ENCODE peak calls at places on chromosomes 16 and 17, in ten cellular contexts. Q is sigmoid colon, L is adrenal gland, X is body of pancreas, W is IMR-90, F is thyroid gland, N is A549, M is GM12891, Y is heart left ventricle, Z is testis. K is an unnamed sample.

GRCh38 chr17:12634789-12635414 is 30.8 kb upstream of the MYOCD start:
- DNase-seq in Q (no peak), L (no peak), X (no peak), W (no peak), F (no peak), N (no peak), M (no peak), Y (no peak), Z (no peak), K (no peak)

GRCh38 chr17:50129946-50130777 is at the start of gene SAMD14:
- DNase-seq in Q (no peak), L (no peak), X (no peak), W (peak), F (no peak), N (no peak), M (peak), Y (peak), Z (no peak), K (no peak)

GRCh38 chr17:77740481-77740880 is 218.0 kb upstream of the TNRC6C start:
- DNase-seq in Q (no peak), L (no peak), X (no peak), W (no peak), F (no peak), N (no peak), M (no peak), Y (no peak), Z (no peak), K (peak)

GRCh38 chr16:21959050-21959449 is 5.9 kb downstream of the UQCRC2 start:
- DNase-seq in Q (no peak), L (no peak), X (no peak), W (no peak), F (no peak), N (no peak), M (no peak), Y (no peak), Z (no peak), K (no peak)

GRCh38 chr16:49345829-49346228 is 27.8 kb upstream of the C16orf78 start:
- DNase-seq in Q (no peak), L (no peak), X (no peak), W (no peak), F (no peak), N (no peak), M (no peak), Y (no peak), Z (no peak), K (no peak)

GRCh38 chr16:53523126-53523804 is 20.3 kb upstream of the AKTIP start:
- DNase-seq in Q (no peak), L (no peak), X (no peak), W (no peak), F (no peak), N (no peak), M (no peak), Y (no peak), Z (no peak), K (no peak)

GRCh38 chr16:12271006-12271405 is 294.5 kb downstream of the SNX29 start:
- DNase-seq in Q (no peak), L (peak), X (no peak), W (peak), F (peak), N (peak), M (no peak), Y (no peak), Z (peak), K (no peak)

GRCh38 chr17:32386844-32387243 is 36.9 kb downstream of the ZNF207 start:
- DNase-seq in Q (no peak), L (no peak), X (no peak), W (peak), F (no peak), N (no peak), M (no peak), Y (no peak), Z (no peak), K (no peak)

GRCh38 chr16:58863042-58863441 is 128.9 kb upstream of the GOT2 start:
- DNase-seq in Q (no peak), L (no peak), X (no peak), W (no peak), F (no peak), N (no peak), M (no peak), Y (no peak), Z (no peak), K (no peak)

GRCh38 chr17:80252871-80253270 is 7.8 kb upstream of the RNF213 start:
- DNase-seq in Q (no peak), L (peak), X (peak), W (no peak), F (peak), N (peak), M (peak), Y (no peak), Z (no peak), K (peak)

GRCh38 chr17:21462259-21462658 is 86.1 kb downstream of the KCNJ12 start:
- DNase-seq in Q (no peak), L (no peak), X (no peak), W (no peak), F (no peak), N (no peak), M (no peak), Y (no peak), Z (no peak), K (no peak)

GRCh38 chr17:39139137-39139516 is 12.3 kb downstream of the PLXDC1 start:
- DNase-seq in Q (no peak), L (no peak), X (no peak), W (peak), F (no peak), N (no peak), M (no peak), Y (no peak), Z (no peak), K (no peak)

GRCh38 chr16:85004587-85005205 is 6.6 kb downstream of the ZDHHC7 start:
- DNase-seq in Q (no peak), L (no peak), X (no peak), W (peak), F (no peak), N (peak), M (no peak), Y (no peak), Z (no peak), K (peak)

GRCh38 chr17:69853533-69854262 is 221.3 kb upstream of the KCNJ16 start:
- DNase-seq in Q (no peak), L (peak), X (no peak), W (no peak), F (no peak), N (no peak), M (no peak), Y (no peak), Z (no peak), K (no peak)

GRCh38 chr16:89005201-89006035 is 28.4 kb upstream of the CBFA2T3 start:
- DNase-seq in Q (no peak), L (no peak), X (no peak), W (no peak), F (no peak), N (no peak), M (no peak), Y (no peak), Z (no peak), K (peak)

GRCh38 chr17:27525316-27525715 is 69.1 kb downstream of the KSR1 start:
- DNase-seq in Q (no peak), L (no peak), X (no peak), W (no peak), F (no peak), N (no peak), M (no peak), Y (no peak), Z (no peak), K (no peak)

GRCh38 chr17:19753049-19753444 is 4.9 kb upstream of the ALDH3A1 start:
- DNase-seq in Q (peak), L (peak), X (no peak), W (peak), F (peak), N (peak), M (no peak), Y (peak), Z (no peak), K (no peak)

GRCh38 chr17:75124041-75124818 is 7.3 kb downstream of the NT5C start:
- DNase-seq in Q (no peak), L (peak), X (peak), W (peak), F (no peak), N (peak), M (no peak), Y (no peak), Z (no peak), K (peak)
- TF ChIP-seq POLR2A in Q (no peak), L (no peak), X (no peak), W (no peak), F (no peak), N (peak), M (peak), Y (no peak), Z (no peak), K (no peak)

DNA sequence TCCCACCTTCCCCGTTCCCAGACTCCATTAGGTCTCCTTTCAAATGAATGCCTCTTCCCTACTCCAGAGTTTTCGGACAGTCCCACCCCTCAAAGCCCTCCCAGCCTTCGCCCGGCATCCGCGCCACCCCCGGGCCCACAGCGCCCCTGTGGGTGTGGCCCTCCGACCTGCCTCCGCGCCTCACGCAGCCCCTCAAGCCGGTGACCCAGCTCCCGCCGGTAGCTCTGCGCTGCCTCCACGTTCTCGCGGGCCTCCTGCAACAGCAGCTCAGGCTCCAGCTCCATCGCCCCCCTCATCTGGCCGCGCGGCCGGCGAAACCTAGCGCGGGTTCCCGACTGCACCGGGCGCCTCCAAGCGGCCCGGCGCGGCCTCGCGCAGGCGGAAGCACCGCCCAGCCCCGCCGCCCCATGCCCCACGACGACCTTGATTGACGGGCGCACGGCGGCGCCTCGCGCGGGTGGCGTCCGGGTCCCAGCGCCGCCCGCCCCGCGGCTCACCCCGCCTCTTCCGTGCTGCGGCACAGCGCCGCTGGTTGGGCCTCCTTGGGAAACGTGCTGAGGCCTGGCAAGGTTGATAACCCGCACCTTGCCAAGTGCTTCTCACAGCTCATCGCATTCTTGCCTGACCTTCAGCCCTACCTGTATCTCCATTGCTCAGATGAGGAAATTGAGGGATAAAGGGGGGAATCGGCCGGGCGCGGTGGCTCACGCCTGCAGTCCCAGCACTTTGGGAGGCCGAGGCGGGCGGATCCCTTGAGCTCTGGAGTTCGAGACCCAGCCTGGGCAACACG is at the start of gene CRLF3:
- DNase-seq in Q (peak), L (peak), X (peak), W (peak), F (peak), N (peak), M (peak), Y (peak), Z (peak), K (peak)
- TF ChIP-seq POLR2A in Q (peak), L (peak), X (peak), W (peak), F (peak), N (peak), M (peak), Y (no peak), Z (no peak), K (peak)

GRCh38 chr16:65641049-65641448 is 519.2 kb upstream of the CDH11 start:
- DNase-seq in Q (no peak), L (no peak), X (no peak), W (no peak), F (no peak), N (no peak), M (no peak), Y (no peak), Z (no peak), K (no peak)
- TF ChIP-seq POLR2A in Q (no peak), L (no peak), X (no peak), W (no peak), F (no peak), N (no peak), M (no peak), Y (no peak), Z (no peak), K (no peak)

GRCh38 chr17:64328875-64329405 is 61.7 kb downstream of the PECAM1 start:
- DNase-seq in Q (no peak), L (no peak), X (no peak), W (no peak), F (no peak), N (no peak), M (no peak), Y (no peak), Z (no peak), K (no peak)

GRCh38 chr17:64326420-64327054 is 63.5 kb upstream of the TEX2 start:
- DNase-seq in Q (peak), L (peak), X (no peak), W (no peak), F (peak), N (peak), M (no peak), Y (peak), Z (peak), K (peak)

GRCh38 chr17:64328036-64328874 is 62.4 kb downstream of the PECAM1 start:
- DNase-seq in Q (no peak), L (no peak), X (no peak), W (no peak), F (no peak), N (no peak), M (no peak), Y (no peak), Z (peak), K (no peak)

GRCh38 chr17:64326030-64326419 is 63.0 kb upstream of the TEX2 start:
- DNase-seq in Q (no peak), L (no peak), X (no peak), W (no peak), F (no peak), N (no peak), M (no peak), Y (no peak), Z (no peak), K (no peak)

DNA sequence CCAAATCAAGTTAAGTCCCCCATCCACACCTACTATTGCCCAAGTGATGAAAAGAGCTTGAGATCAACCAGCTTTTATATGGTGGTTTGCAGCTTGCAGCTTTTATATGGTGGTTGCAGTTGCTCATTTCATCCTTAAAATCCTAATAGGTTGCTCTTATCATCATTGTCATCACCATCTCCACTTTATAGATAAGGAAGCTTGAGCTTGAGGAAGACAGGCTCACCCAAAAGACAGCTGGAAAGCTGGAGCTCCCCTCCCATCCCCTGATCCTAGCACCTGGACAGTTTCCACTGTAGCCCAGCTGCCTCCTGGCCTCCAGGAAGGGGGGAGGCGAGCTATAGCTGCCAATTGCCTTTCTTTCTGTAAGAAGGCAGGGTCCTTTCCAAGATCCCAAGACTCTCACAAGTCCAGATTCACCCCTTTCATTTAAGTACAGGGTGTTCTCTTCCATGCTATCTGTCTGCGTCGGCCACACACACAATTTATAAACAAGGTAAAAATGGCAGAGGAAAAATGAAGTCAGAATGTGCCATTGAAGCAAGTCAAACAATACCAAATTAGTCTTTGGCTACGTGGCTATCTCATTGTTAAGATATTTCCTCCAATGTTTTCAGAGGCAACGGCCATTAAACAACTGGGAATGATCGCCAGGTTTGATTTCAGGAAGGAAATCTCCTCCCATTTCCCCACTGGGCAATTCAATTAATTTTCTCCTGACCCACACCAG is 63.3 kb downstream of the PECAM1 start:
- DNase-seq in Q (no peak), L (no peak), X (no peak), W (no peak), F (no peak), N (no peak), M (no peak), Y (peak), Z (peak), K (no peak)
- TF ChIP-seq POLR2A in Q (no peak), L (no peak), X (no peak), W (no peak), F (no peak), N (no peak), M (no peak), Y (no peak), Z (no peak), K (no peak)

GRCh38 chr17:1060991-1061390 is 64.1 kb downstream of the TIMM22 start:
- DNase-seq in Q (peak), L (peak), X (no peak), W (peak), F (no peak), N (peak), M (no peak), Y (no peak), Z (no peak), K (peak)
- TF ChIP-seq POLR2A in Q (no peak), L (no peak), X (no peak), W (no peak), F (no peak), N (no peak), M (no peak), Y (no peak), Z (no peak), K (no peak)

DNA sequence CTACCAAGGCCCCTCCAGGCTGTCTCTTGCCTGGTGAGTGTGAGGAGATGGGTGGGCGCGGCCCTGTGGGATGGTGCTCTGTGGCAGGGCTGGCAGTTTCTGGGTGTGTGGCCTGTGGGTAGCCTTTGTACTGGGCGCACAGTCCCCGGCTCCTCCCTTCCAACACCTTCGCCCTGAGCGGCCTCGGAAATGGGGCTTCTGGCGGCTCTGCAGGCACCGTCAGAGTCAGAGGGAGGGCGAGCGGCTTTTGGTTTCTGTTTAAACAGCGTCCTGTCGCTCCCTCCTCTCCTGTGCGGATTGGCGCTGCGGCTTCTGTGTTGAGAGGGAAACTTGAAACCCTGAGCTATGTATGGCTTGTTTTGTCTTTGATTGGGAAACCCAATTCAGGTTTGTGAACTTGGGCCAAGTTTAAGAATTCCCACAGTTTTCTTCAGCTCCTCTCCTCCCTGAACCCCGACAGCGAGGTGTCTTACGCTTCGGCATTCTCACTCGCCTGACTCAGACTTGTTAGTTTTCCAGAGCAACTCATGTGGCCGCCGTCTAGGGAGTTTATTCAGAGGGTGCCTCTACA is 8.3 kb upstream of the ZNF750 start:
- DNase-seq in Q (peak), L (peak), X (no peak), W (peak), F (peak), N (no peak), M (no peak), Y (peak), Z (no peak), K (peak)
- TF ChIP-seq POLR2A in Q (no peak), L (no peak), X (no peak), W (no peak), F (peak), N (no peak), M (no peak), Y (no peak), Z (no peak), K (peak)

GRCh38 chr16:1777375-1778199 is 4.7 kb upstream of the MRPS34 start:
- DNase-seq in Q (no peak), L (no peak), X (no peak), W (no peak), F (no peak), N (no peak), M (no peak), Y (no peak), Z (no peak), K (no peak)
- TF ChIP-seq POLR2A in Q (no peak), L (peak), X (no peak), W (no peak), F (no peak), N (peak), M (no peak), Y (no peak), Z (no peak), K (no peak)

K was measured in upper lobe of left lung.